ENCODE peak calls at places on chromosomes 5 and 9, in four cellular contexts. S is H1, X is GM12878, V is K562. U is an unnamed sample.

GRCh38 chr9:95511952-95512750 is 4.6 kb downstream of the PTCH1 start:
- DNase-seq in S (peak), V (peak), X (no peak), U (no peak)

GRCh38 chr9:76571288-76572204 is 112.6 kb downstream of the GCNT1 start:
- DNase-seq in V (no peak), X (peak), S (no peak), U (no peak)

GRCh38 chr5:11477786-11478185 is 426.5 kb downstream of the CTNND2 start:
- DNase-seq in V (no peak), X (no peak), S (no peak), U (no peak)

GRCh38 chr5:85893996-85894395 is 723.7 kb upstream of the COX7C start:
- DNase-seq in S (no peak), X (no peak), V (no peak), U (no peak)

GRCh38 chr9:71692337-71692736 is 76.0 kb downstream of the CEMIP2 start:
- DNase-seq in S (no peak), X (no peak), V (no peak), U (no peak)

GRCh38 chr5:37615184-37615583 is 224.7 kb downstream of the GDNF start:
- DNase-seq in V (no peak), S (no peak), X (no peak), U (no peak)

GRCh38 chr9:33739407-33739806 is 56.0 kb upstream of the PRSS3 start:
- DNase-seq in S (no peak), V (no peak), X (no peak), U (no peak)

GRCh38 chr5:1118231-1118698 is 6.4 kb upstream of the SLC12A7 start:
- DNase-seq in V (no peak), S (no peak), X (no peak), U (no peak)

GRCh38 chr9:112437406-112437805 is 49.2 kb upstream of the KIAA1958 start:
- DNase-seq in S (no peak), X (no peak), V (no peak), U (no peak)

GRCh38 chr5:141182248-141182647 is at the start of gene PCDHB16:
- DNase-seq in S (peak), X (no peak), V (peak), U (peak)

GRCh38 chr5:57085306-57086081 is 88.4 kb upstream of the GPBP1 start:
- DNase-seq in X (no peak), V (no peak), S (no peak), U (peak)

GRCh38 chr5:133824661-133825254 is 143.7 kb downstream of the C5orf15 start:
- DNase-seq in V (peak), X (peak), S (no peak), U (no peak)

GRCh38 chr9:68802525-68803015 is 97.5 kb downstream of the PIP5K1B start:
- DNase-seq in V (no peak), S (no peak), X (peak), U (no peak)

GRCh38 chr5:6644841-6645240 is 11.6 kb downstream of the SRD5A1 start:
- DNase-seq in S (no peak), X (no peak), V (no peak), U (no peak)

GRCh38 chr5:6652025-6652424 is 18.8 kb downstream of the SRD5A1 start:
- DNase-seq in S (no peak), V (no peak), X (peak), U (no peak)

GRCh38 chr5:6649186-6649585 is 15.9 kb downstream of the SRD5A1 start:
- DNase-seq in V (no peak), S (no peak), X (no peak), U (no peak)
- TF ChIP-seq JUND in V (no peak), S (no peak), X (no peak), U (no peak)

GRCh38 chr5:115497200-115497599 is 47.4 kb downstream of the FEM1C start:
- DNase-seq in V (no peak), S (no peak), X (no peak), U (no peak)
- TF ChIP-seq JUND in V (no peak), S (no peak), X (no peak), U (no peak)

DNA sequence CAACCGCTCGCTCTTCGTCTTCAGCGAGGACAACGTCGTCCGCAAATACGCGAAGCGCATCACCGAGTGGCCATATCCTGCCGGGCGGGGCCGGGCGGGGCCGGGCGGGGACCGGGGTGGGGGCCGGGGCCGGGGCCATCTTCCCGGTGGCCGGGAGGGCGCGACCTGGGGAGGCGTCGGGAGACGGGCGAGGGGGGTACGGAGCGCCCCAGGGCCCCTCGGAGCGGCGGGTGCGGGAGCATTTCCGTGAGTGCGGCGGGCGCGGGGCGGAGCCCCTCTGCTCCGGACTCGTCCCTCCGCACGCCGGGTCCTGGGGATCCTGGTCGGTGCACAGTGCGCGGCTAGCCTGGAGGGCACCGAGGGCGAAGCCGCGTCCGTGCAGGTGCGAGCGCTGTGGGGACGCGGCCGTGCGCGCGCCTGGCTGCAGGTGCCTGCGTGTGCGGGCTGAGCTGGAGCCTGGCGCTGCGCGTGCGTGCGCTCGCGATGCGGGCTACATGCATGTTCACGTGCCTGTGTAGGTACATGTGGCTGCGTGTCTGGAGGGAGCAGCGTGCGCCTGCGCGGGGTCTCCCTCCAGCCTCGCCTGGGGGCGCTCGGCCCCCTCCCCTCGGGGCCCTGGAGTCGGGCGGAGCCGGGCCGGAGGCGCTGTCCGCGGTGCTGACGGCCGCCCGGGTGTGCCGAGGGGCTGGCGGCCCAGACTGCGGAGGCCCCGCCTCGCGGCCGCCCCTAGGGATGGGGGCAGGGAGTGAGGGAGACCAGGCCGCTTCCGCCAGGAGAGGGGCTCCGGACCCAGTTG is 762 bp downstream of the CACNA1B start:
- DNase-seq in V (peak), X (no peak), S (peak), U (no peak)
- TF ChIP-seq JUND in V (no peak), X (no peak), S (no peak), U (no peak)

GRCh38 chr9:80052830-80053229 is 481.1 kb downstream of the TLE4 start:
- DNase-seq in V (no peak), X (no peak), S (no peak), U (no peak)

DNA sequence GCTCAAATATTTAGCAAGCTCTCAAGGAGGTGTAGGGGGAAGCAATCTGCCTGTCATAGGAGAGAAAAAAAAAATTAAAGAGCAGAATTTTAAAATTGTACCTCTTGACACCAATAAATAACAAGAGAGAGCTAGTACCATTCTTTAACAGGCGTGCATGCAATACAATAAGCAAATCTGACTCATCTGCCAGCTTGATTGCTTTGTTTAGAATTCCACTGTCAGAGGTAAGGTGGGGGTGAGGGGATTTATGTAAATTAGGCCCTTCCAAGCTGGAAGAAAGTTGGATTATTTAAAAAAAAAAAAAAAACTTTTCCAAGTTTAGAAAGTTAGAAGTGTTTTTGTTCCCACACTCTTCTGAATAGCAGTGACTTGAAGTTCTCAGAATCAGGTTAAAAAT is 477.3 kb downstream of the TLE4 start:
- DNase-seq in V (no peak), X (no peak), S (no peak), U (no peak)
- TF ChIP-seq JUND in V (no peak), X (no peak), S (peak), U (no peak)

GRCh38 chr9:136286359-136286986 is 17.4 kb downstream of the CCDC187 start:
- DNase-seq in S (no peak), V (no peak), X (no peak), U (no peak)
- TF ChIP-seq JUND in S (no peak), V (no peak), X (no peak), U (no peak)

DNA sequence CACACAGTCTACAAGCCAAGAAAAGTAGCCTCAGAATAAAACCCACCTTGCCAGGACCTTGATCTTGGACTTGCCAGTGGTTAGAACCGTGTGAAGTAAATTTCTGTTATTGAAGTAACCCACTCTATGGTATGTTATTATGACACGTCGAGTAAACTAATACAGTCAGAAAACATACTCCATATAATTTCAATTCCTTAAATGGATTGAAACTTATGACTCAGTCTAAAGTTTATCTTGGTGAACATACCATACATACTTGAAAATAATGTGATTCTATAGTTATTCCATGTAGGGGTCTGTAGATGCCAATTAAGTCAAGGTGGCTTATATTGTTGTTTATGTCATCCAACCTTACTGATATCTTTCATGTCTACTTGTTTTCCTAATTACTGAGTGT is 950.7 kb downstream of the TLE4 start:
- DNase-seq in X (no peak), S (no peak), V (no peak), U (no peak)
- TF ChIP-seq JUND in X (no peak), S (no peak), V (no peak), U (no peak)

GRCh38 chr5:10441083-10441991 is at the start of gene ROPN1L:
- DNase-seq in X (peak), S (peak), V (peak), U (peak)
- TF ChIP-seq JUND in X (no peak), S (no peak), V (no peak), U (no peak)

DNA sequence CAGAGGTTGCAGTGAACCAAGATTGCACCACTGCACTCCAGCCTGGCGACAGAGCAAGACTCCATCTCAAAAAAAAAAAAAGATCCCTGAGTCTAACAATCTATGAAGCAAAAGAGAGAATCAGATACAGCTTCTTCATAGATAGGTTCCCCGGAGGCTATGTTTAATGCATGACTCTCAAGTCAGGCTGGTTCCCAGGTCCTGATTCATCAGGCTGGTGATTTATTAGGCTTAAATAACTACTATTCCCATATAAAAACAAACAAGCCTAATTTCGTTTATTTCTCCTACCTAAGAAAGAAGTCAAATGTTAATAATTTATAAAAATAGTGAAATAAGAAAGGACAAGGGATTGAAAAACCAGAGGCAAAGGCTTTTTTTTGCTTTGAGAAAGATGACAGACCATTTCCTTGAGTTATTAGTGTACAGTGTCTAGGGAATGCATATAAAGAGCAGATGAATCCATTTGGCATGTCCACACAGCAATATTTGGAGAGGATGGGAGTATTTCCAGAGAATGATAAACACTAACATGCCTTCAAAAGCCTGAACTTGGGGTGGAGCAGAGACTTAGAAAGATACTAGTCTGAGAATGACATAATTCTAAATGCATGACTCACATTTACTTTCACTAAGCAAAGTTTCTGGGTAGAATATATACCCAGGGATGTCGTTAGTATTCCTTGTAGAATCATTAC is 115.3 kb downstream of the NREP start:
- DNase-seq in S (no peak), X (no peak), V (no peak), U (no peak)
- TF ChIP-seq JUND in S (no peak), X (no peak), V (no peak), U (no peak)

GRCh38 chr5:30156156-30156555 is 1037.3 kb upstream of the CDH6 start:
- DNase-seq in V (no peak), S (no peak), X (no peak), U (no peak)
- TF ChIP-seq JUND in V (no peak), S (no peak), X (no peak), U (no peak)

GRCh38 chr5:168163966-168164365 is 127.5 kb upstream of the WWC1 start:
- DNase-seq in V (no peak), X (no peak), S (no peak), U (no peak)

GRCh38 chr5:168162464-168162863 is 129.0 kb upstream of the WWC1 start:
- DNase-seq in X (no peak), V (no peak), S (no peak), U (no peak)

GRCh38 chr5:168157141-168157540 is 134.3 kb upstream of the WWC1 start:
- DNase-seq in V (no peak), S (no peak), X (no peak), U (no peak)

GRCh38 chr5:168155585-168155984 is 135.9 kb upstream of the WWC1 start:
- DNase-seq in X (no peak), V (no peak), S (no peak), U (no peak)

GRCh38 chr5:168159425-168159824 is 132.0 kb upstream of the WWC1 start:
- DNase-seq in V (no peak), S (no peak), X (no peak), U (peak)
- TF ChIP-seq JUND in V (no peak), S (no peak), X (no peak), U (no peak)

U was measured in T47D.